ENCODE peak calls at places on chromosomes 13 and 19, in six cellular contexts. One of them, this sample, is unnamed.

GRCh38 chr13:81676008-81676407 is 1335.1 kb upstream of the SPRY2 start:
- DNase-seq in transverse colon: no peak
- DNase-seq in AG10803: no peak
- DNase-seq in left lung: no peak
- DNase-seq in PC-3: no peak
- DNase-seq in A549: no peak
- DNase-seq in this sample: no peak

GRCh38 chr13:99269627-99270252 is 11.6 kb upstream of the GPR18 start:
- DNase-seq in PC-3: peak; percentile 48
- DNase-seq in A549: peak; percentile 45
- DNase-seq in left lung: no peak
- DNase-seq in transverse colon: no peak
- DNase-seq in AG10803: peak; percentile 74
- DNase-seq in this sample: no peak

GRCh38 chr13:75405976-75406703 is 75.8 kb downstream of the TBC1D4 start:
- DNase-seq in PC-3: no peak
- DNase-seq in transverse colon: no peak
- DNase-seq in A549: no peak
- DNase-seq in AG10803: peak; percentile 68
- DNase-seq in left lung: no peak
- DNase-seq in this sample: no peak

GRCh38 chr13:41222259-41222852 is 28.0 kb upstream of the KBTBD7 start:
- DNase-seq in transverse colon: peak; percentile 44
- DNase-seq in left lung: no peak
- DNase-seq in A549: peak; percentile 48
- DNase-seq in PC-3: peak; percentile 72
- DNase-seq in AG10803: peak; percentile 43
- DNase-seq in this sample: peak; percentile 11

GRCh38 chr13:32947411-32947810 is 68.8 kb upstream of the KL start:
- DNase-seq in transverse colon: no peak
- DNase-seq in PC-3: no peak
- DNase-seq in A549: no peak
- DNase-seq in left lung: no peak
- DNase-seq in AG10803: no peak
- DNase-seq in this sample: no peak

GRCh38 chr19:45103625-45104319 is 10.8 kb downstream of the PPP1R37 start:
- DNase-seq in transverse colon: no peak
- DNase-seq in AG10803: no peak
- DNase-seq in left lung: no peak
- DNase-seq in A549: no peak
- DNase-seq in PC-3: no peak
- DNase-seq in this sample: no peak

GRCh38 chr13:78131811-78132210 is 213.2 kb upstream of the EDNRB start:
- DNase-seq in AG10803: peak; percentile 5
- DNase-seq in left lung: no peak
- DNase-seq in A549: no peak
- DNase-seq in transverse colon: no peak
- DNase-seq in PC-3: peak; percentile 6
- DNase-seq in this sample: no peak

GRCh38 chr13:113666951-113667701 is at the start of gene GRK1:
- DNase-seq in left lung: peak; percentile 26
- DNase-seq in PC-3: no peak
- DNase-seq in AG10803: no peak
- DNase-seq in transverse colon: peak; percentile 7
- DNase-seq in A549: no peak
- DNase-seq in this sample: no peak

GRCh38 chr19:7455600-7456296 is 33.1 kb downstream of the PEX11G start:
- DNase-seq in PC-3: no peak
- DNase-seq in A549: no peak
- DNase-seq in AG10803: no peak
- DNase-seq in left lung: no peak
- DNase-seq in transverse colon: no peak
- DNase-seq in this sample: no peak

GRCh38 chr13:101452519-101453485 is at the start of gene ITGBL1:
- DNase-seq in left lung: no peak
- DNase-seq in AG10803: peak; percentile 81
- DNase-seq in A549: no peak
- DNase-seq in transverse colon: no peak
- DNase-seq in PC-3: peak; percentile 41
- DNase-seq in this sample: no peak

GRCh38 chr13:28753208-28753892 is 34.6 kb upstream of the SLC46A3 start:
- DNase-seq in AG10803: peak; percentile 96
- DNase-seq in transverse colon: peak; percentile 55
- DNase-seq in left lung: peak; percentile 71
- DNase-seq in PC-3: peak; percentile 92
- DNase-seq in A549: peak; percentile 92
- DNase-seq in this sample: peak; percentile 76

GRCh38 chr19:14582894-14583340 is at the start of gene CLEC17A:
- DNase-seq in A549: no peak
- DNase-seq in transverse colon: no peak
- DNase-seq in AG10803: no peak
- DNase-seq in left lung: no peak
- DNase-seq in PC-3: no peak
- DNase-seq in this sample: no peak

GRCh38 chr13:32676242-32676641 is 90.0 kb downstream of the PDS5B start:
- DNase-seq in PC-3: no peak
- DNase-seq in transverse colon: no peak
- DNase-seq in A549: no peak
- DNase-seq in AG10803: peak; percentile 18
- DNase-seq in left lung: no peak
- DNase-seq in this sample: no peak

GRCh38 chr19:13692096-13692495 is 72.2 kb upstream of the MRI1 start:
- DNase-seq in PC-3: peak; percentile 93
- DNase-seq in transverse colon: no peak
- DNase-seq in A549: no peak
- DNase-seq in AG10803: peak; percentile 73
- DNase-seq in left lung: no peak
- DNase-seq in this sample: no peak

GRCh38 chr13:39269411-39269810 is 231.2 kb downstream of the NHLRC3 start:
- DNase-seq in A549: no peak
- DNase-seq in PC-3: no peak
- DNase-seq in transverse colon: no peak
- DNase-seq in AG10803: no peak
- DNase-seq in left lung: no peak
- DNase-seq in this sample: no peak

DNA sequence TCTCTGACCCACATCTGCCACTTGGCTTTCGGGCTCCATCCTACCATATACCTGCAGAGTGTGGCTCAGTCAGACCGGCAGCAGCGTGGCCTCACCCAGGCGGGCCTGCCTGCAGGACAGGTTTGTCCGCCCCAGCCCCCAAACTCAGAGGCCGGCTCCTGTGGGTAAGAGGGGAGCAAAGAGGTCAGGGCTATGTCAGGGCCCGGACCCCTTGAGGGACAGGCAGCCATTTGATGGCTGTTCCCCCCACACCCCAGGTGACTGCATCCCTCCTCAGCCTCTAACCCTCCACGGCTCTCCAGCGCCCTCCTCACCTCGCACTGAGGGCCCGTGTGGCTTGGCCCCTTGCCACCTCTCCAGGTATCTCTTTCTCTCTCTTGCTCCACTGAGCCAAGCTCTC is 12.3 kb upstream of the ZBTB32 start:
- DNase-seq in PC-3: peak; percentile 23
- DNase-seq in AG10803: no peak
- DNase-seq in A549: no peak
- DNase-seq in left lung: no peak
- DNase-seq in transverse colon: no peak
- DNase-seq in this sample: no peak
- TF ChIP-seq CTCF in PC-3: peak; percentile 19
- TF ChIP-seq CTCF in AG10803: no peak
- TF ChIP-seq CTCF in A549: no peak
- TF ChIP-seq CTCF in left lung: no peak
- TF ChIP-seq CTCF in transverse colon: no peak
- TF ChIP-seq CTCF in this sample: no peak

DNA sequence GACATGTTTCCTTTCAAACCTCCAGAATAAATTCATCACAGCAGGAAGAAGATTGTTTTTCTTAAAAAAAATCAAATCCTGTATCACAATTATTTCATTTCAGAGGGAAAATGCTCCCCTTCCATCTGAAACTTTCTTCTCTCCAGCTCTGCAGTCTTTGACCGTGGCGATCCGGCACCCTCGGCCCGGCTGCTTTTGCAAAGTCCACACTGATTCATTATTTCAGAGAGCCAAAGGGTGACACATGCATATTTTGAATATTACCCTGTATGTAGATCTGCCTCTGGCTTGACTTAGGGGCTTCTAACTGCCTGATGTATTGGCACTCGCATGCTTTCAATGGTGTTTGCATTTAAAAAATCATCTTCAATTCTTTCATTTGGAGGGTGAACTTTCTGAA is 222.7 kb upstream of the MAB21L1 start:
- DNase-seq in transverse colon: no peak
- DNase-seq in left lung: no peak
- DNase-seq in A549: no peak
- DNase-seq in AG10803: peak; percentile 81
- DNase-seq in PC-3: peak; percentile 50
- DNase-seq in this sample: no peak
- H3K4me3 ChIP-seq in transverse colon: no peak overlapping the region
- H3K4me3 ChIP-seq in left lung: no peak overlapping the region
- H3K4me3 ChIP-seq in A549: no peak overlapping the region
- H3K4me3 ChIP-seq in AG10803: peak overlapping the region; percentile 46
- H3K4me3 ChIP-seq in PC-3: peak overlapping the region; percentile 53
- H3K4me3 ChIP-seq in this sample: no peak overlapping the region

DNA sequence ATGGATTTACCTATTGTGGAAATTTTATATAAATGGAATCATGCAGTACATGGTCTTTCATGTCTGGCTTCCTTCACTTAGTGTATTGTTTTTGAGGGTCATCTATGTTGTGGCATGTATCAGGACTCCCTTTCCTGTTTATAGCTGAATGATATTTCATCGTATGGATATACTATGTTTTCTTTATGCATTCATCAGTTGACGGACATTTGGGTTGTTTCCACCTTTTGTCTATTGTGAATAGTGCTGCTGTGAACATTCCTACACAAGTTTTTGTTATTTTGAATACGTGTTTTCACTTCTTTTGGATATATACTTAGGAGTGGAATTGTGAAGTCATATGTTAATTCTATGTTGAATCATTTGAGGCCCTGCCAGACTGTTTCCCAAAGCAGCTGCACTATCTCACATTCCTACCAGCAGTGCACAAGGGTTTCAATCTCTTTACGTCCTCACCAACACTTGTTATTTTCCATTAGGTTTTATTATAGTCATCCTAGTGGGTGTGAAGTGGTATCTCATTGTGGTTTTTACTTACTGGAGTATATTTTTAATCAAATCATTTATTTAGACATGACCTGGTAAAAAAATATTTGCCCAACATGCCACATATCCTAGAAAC is 262.7 kb downstream of the DLEU7 start:
- DNase-seq in A549: no peak
- DNase-seq in PC-3: no peak
- DNase-seq in transverse colon: no peak
- DNase-seq in AG10803: peak; percentile 66
- DNase-seq in left lung: no peak
- DNase-seq in this sample: no peak
- TF ChIP-seq CTCF in A549: no peak
- TF ChIP-seq CTCF in PC-3: no peak
- TF ChIP-seq CTCF in transverse colon: no peak
- TF ChIP-seq CTCF in AG10803: peak; percentile 41
- TF ChIP-seq CTCF in left lung: no peak
- TF ChIP-seq CTCF in this sample: no peak

DNA sequence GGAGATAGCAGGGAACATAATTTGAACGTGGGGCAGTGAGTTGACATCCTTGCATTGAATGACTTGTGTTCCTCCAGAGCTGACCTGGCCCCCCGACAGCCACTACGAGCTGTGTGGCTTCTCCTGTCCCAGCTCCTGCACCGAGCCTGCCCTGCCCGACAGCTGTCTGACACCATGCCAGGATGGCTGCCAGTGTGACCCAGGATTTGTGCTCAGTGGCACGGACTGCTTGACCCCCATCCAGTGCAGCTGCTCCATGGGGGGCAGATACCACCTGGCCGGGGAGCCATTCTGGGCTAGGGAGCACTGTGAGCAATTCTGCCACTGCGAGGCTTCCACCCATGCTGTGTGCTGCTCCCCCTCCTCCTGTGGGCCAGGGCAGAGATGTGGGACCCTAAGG is 29.2 kb upstream of the FXYD3 start:
- DNase-seq in left lung: no peak
- DNase-seq in A549: no peak
- DNase-seq in transverse colon: no peak
- DNase-seq in AG10803: no peak
- DNase-seq in PC-3: no peak
- DNase-seq in this sample: no peak
- H3K4me3 ChIP-seq in left lung: no peak overlapping the region
- H3K4me3 ChIP-seq in A549: no peak overlapping the region
- H3K4me3 ChIP-seq in transverse colon: no peak overlapping the region
- H3K4me3 ChIP-seq in AG10803: no peak overlapping the region
- H3K4me3 ChIP-seq in PC-3: no peak overlapping the region
- H3K4me3 ChIP-seq in this sample: no peak overlapping the region

DNA sequence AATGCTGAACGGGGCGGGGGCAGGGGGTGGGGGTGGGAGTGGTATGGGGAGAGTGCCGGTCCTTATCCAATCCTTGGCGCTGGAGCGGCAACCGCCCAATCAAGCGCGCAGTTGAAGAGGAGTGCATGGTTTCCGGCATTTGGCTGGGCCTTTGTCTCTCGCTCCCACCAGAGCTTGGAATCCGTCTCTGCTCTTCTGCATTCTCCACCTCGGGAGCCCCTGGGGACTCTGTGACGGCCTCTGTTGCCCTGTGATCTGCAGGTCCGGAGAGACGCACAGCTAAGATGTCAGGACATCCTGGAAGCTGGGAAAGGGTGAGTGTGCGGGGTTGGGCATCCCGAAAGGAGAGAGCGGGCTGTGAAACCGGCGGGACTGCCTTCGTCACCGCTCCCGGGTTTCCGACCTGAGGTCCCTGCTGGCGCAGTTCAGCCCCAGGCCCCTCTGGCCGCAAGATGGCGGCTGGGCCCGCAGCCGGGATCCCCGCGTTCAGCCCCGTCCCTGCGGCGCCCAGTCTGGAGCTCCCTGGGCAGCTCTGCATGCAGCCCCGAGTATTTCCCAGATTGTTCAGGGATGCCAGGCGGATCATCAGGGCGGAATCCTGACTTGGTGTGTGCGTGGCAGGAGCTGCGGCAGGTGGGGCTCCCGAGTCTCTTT is 53.6 kb upstream of the ZNF254 start:
- DNase-seq in PC-3: peak; percentile 91
- DNase-seq in A549: peak; percentile 94
- DNase-seq in transverse colon: peak; percentile 88
- DNase-seq in left lung: peak; percentile 91
- DNase-seq in AG10803: peak; percentile 90
- DNase-seq in this sample: peak; percentile 83
- TF ChIP-seq CTCF in PC-3: peak; percentile 17
- TF ChIP-seq CTCF in A549: peak; percentile 19
- TF ChIP-seq CTCF in transverse colon: peak; percentile 18
- TF ChIP-seq CTCF in left lung: no peak
- TF ChIP-seq CTCF in AG10803: peak; percentile 3
- TF ChIP-seq CTCF in this sample: no peak